ENCODE peak calls at places on chromosome 21, in four cellular contexts. One of them, this sample, is unnamed.

GRCh38 chr21:34965200-34966174 is 83.6 kb downstream of the RUNX1 start:
- DNase-seq in left cardiac atrium: no peak
- DNase-seq in heart right ventricle: no peak
- DNase-seq in AG04449: no peak
- DNase-seq in this sample: peak

GRCh38 chr21:44704636-44705001 is 6.8 kb downstream of the TSPEAR start:
- DNase-seq in left cardiac atrium: no peak
- DNase-seq in heart right ventricle: no peak
- DNase-seq in AG04449: no peak
- DNase-seq in this sample: no peak

GRCh38 chr21:15839026-15839425 is 109.2 kb downstream of the USP25 start:
- DNase-seq in left cardiac atrium: no peak
- DNase-seq in heart right ventricle: no peak
- DNase-seq in AG04449: no peak
- DNase-seq in this sample: no peak

GRCh38 chr21:29333355-29333746 is 34.6 kb downstream of the BACH1 start:
- DNase-seq in left cardiac atrium: no peak
- DNase-seq in heart right ventricle: no peak
- DNase-seq in AG04449: no peak
- DNase-seq in this sample: no peak

GRCh38 chr21:37430184-37430821 is 63.7 kb downstream of the DYRK1A start:
- DNase-seq in left cardiac atrium: no peak
- DNase-seq in heart right ventricle: no peak
- DNase-seq in AG04449: no peak
- DNase-seq in this sample: no peak

GRCh38 chr21:25298512-25299491 is 308.5 kb downstream of the MRPL39 start:
- DNase-seq in left cardiac atrium: no peak
- DNase-seq in heart right ventricle: no peak
- DNase-seq in AG04449: no peak
- DNase-seq in this sample: no peak

GRCh38 chr21:38293765-38294164 is 37.0 kb downstream of the KCNJ15 start:
- DNase-seq in left cardiac atrium: no peak
- DNase-seq in heart right ventricle: peak
- DNase-seq in AG04449: no peak
- DNase-seq in this sample: no peak

GRCh38 chr21:39681257-39681656 is 63.7 kb upstream of the IGSF5 start:
- DNase-seq in left cardiac atrium: no peak
- DNase-seq in heart right ventricle: no peak
- DNase-seq in AG04449: no peak
- DNase-seq in this sample: peak

GRCh38 chr21:36665806-36666205 is 33.1 kb upstream of the SIM2 start:
- DNase-seq in left cardiac atrium: no peak
- DNase-seq in heart right ventricle: no peak
- DNase-seq in AG04449: no peak
- DNase-seq in this sample: no peak

GRCh38 chr21:46393941-46394818 is 64.5 kb upstream of the DIP2A start:
- DNase-seq in left cardiac atrium: no peak
- DNase-seq in heart right ventricle: no peak
- DNase-seq in AG04449: no peak
- DNase-seq in this sample: no peak

GRCh38 chr21:25512095-25513086 is 94.9 kb downstream of the MRPL39 start:
- DNase-seq in left cardiac atrium: no peak
- DNase-seq in heart right ventricle: no peak
- DNase-seq in AG04449: no peak
- DNase-seq in this sample: no peak

GRCh38 chr21:38910390-38911008 is 104.8 kb downstream of the ETS2 start:
- DNase-seq in left cardiac atrium: no peak
- DNase-seq in heart right ventricle: no peak
- DNase-seq in AG04449: no peak
- DNase-seq in this sample: no peak

GRCh38 chr21:17988038-17988437 is 168.9 kb upstream of the C21orf91 start:
- DNase-seq in left cardiac atrium: no peak
- DNase-seq in heart right ventricle: no peak
- DNase-seq in AG04449: no peak
- DNase-seq in this sample: no peak

GRCh38 chr21:35426484-35426883 is 377.4 kb upstream of the RUNX1 start:
- DNase-seq in left cardiac atrium: no peak
- DNase-seq in heart right ventricle: no peak
- DNase-seq in AG04449: no peak
- DNase-seq in this sample: no peak

GRCh38 chr21:29674343-29674742 is 265.5 kb downstream of the GRIK1 start:
- DNase-seq in left cardiac atrium: no peak
- DNase-seq in heart right ventricle: no peak
- DNase-seq in AG04449: no peak
- DNase-seq in this sample: no peak

GRCh38 chr21:36125513-36126121 is 9.3 kb upstream of the CBR3 start:
- DNase-seq in left cardiac atrium: peak
- DNase-seq in heart right ventricle: no peak
- DNase-seq in AG04449: no peak
- DNase-seq in this sample: no peak

GRCh38 chr21:41446571-41446970 is 20.5 kb downstream of the MX1 start:
- DNase-seq in left cardiac atrium: no peak
- DNase-seq in heart right ventricle: no peak
- DNase-seq in AG04449: no peak
- DNase-seq in this sample: no peak

GRCh38 chr21:34074283-34075098 is 1.1 kb downstream of the MRPS6 start:
- DNase-seq in left cardiac atrium: no peak
- DNase-seq in heart right ventricle: no peak
- DNase-seq in AG04449: no peak
- DNase-seq in this sample: no peak

GRCh38 chr21:46057710-46058241 is 40.1 kb upstream of the COL6A2 start:
- DNase-seq in left cardiac atrium: no peak
- DNase-seq in heart right ventricle: no peak
- DNase-seq in AG04449: no peak
- DNase-seq in this sample: no peak

GRCh38 chr21:34801519-34802132 is 132.8 kb downstream of the CLIC6 start:
- DNase-seq in left cardiac atrium: no peak
- DNase-seq in heart right ventricle: no peak
- DNase-seq in AG04449: no peak
- DNase-seq in this sample: no peak

GRCh38 chr21:36563301-36563926 is 83.5 kb upstream of the CLDN14 start:
- DNase-seq in left cardiac atrium: no peak
- DNase-seq in heart right ventricle: no peak
- DNase-seq in AG04449: no peak
- DNase-seq in this sample: no peak

GRCh38 chr21:31282095-31282709 is 61.9 kb downstream of the TIAM1 start:
- DNase-seq in left cardiac atrium: peak
- DNase-seq in heart right ventricle: no peak
- DNase-seq in AG04449: peak
- DNase-seq in this sample: peak

GRCh38 chr21:21200103-21200938 is 202.1 kb downstream of the NCAM2 start:
- DNase-seq in left cardiac atrium: peak
- DNase-seq in heart right ventricle: no peak
- DNase-seq in AG04449: peak
- DNase-seq in this sample: peak

GRCh38 chr21:28832013-28832714 is 160.5 kb downstream of the LTN1 start:
- DNase-seq in left cardiac atrium: no peak
- DNase-seq in heart right ventricle: no peak
- DNase-seq in AG04449: no peak
- DNase-seq in this sample: peak

GRCh38 chr21:31264574-31264973 is 79.5 kb downstream of the TIAM1 start:
- DNase-seq in left cardiac atrium: no peak
- DNase-seq in heart right ventricle: no peak
- DNase-seq in AG04449: no peak
- DNase-seq in this sample: no peak

GRCh38 chr21:44999972-45000636 is 60.3 kb downstream of the SLX9 start:
- DNase-seq in left cardiac atrium: peak
- DNase-seq in heart right ventricle: peak
- DNase-seq in AG04449: no peak
- DNase-seq in this sample: no peak

GRCh38 chr21:26715878-26716506 is 129.2 kb downstream of the ADAMTS1 start:
- DNase-seq in left cardiac atrium: peak
- DNase-seq in heart right ventricle: no peak
- DNase-seq in AG04449: no peak
- DNase-seq in this sample: no peak

GRCh38 chr21:35229290-35229689 is 180.2 kb upstream of the RUNX1 start:
- DNase-seq in left cardiac atrium: no peak
- DNase-seq in heart right ventricle: no peak
- DNase-seq in AG04449: no peak
- DNase-seq in this sample: no peak

GRCh38 chr21:41142051-41142795 is 25.7 kb upstream of the BACE2 start:
- DNase-seq in left cardiac atrium: peak
- DNase-seq in heart right ventricle: no peak
- DNase-seq in AG04449: peak
- DNase-seq in this sample: peak

GRCh38 chr21:43611598-43612369 is 47.5 kb downstream of the HSF2BP start:
- DNase-seq in left cardiac atrium: peak
- DNase-seq in heart right ventricle: peak
- DNase-seq in AG04449: no peak
- DNase-seq in this sample: no peak

GRCh38 chr21:30434033-30434631 is 4.1 kb downstream of the KRTAP13-4 start:
- DNase-seq in left cardiac atrium: no peak
- DNase-seq in heart right ventricle: no peak
- DNase-seq in AG04449: no peak
- DNase-seq in this sample: no peak

GRCh38 chr21:35063428-35064172 is 14.5 kb upstream of the RUNX1 start:
- DNase-seq in left cardiac atrium: no peak
- DNase-seq in heart right ventricle: no peak
- DNase-seq in AG04449: no peak
- DNase-seq in this sample: no peak

GRCh38 chr21:45547211-45547900 is 5.1 kb upstream of the SLC19A1 start:
- DNase-seq in left cardiac atrium: no peak
- DNase-seq in heart right ventricle: no peak
- DNase-seq in AG04449: no peak
- DNase-seq in this sample: no peak

GRCh38 chr21:45818904-45819285 is 162.7 kb upstream of the COL6A1 start:
- DNase-seq in left cardiac atrium: no peak
- DNase-seq in heart right ventricle: no peak
- DNase-seq in AG04449: peak
- DNase-seq in this sample: peak